ENCODE peak calls at places on chromosomes 13 and 19, in seven cellular contexts. R, P, D, B, X, S and T are unnamed samples.

GRCh38 chr19:5017235-5017634 is 48.3 kb downstream of the KDM4B start:
- DNase-seq in P (no peak), X (no peak), R (no peak), D (no peak), S (no peak), B (no peak), T (no peak)

GRCh38 chr13:75222031-75222430 is 259.9 kb downstream of the TBC1D4 start:
- DNase-seq in D (no peak), B (no peak), S (no peak), X (no peak), R (no peak), P (no peak), T (no peak)

GRCh38 chr13:44786724-44787123 is 202.5 kb downstream of the NUFIP1 start:
- DNase-seq in X (no peak), R (no peak), S (no peak), B (no peak), D (no peak), P (no peak), T (no peak)

GRCh38 chr19:15562861-15563260 is 52.2 kb upstream of the CYP4F8 start:
- DNase-seq in S (no peak), R (peak), D (no peak), B (no peak), X (no peak), P (no peak), T (no peak)

GRCh38 chr13:99322297-99323103 is 15.3 kb upstream of the GPR183 start:
- DNase-seq in D (no peak), P (no peak), R (no peak), X (no peak), S (no peak), B (no peak), T (no peak)

GRCh38 chr13:44030615-44031014 is 150.9 kb downstream of the LACC1 start:
- DNase-seq in X (no peak), R (no peak), S (no peak), B (no peak), D (no peak), P (no peak), T (no peak)

GRCh38 chr19:50263176-50263575 is 59.8 kb downstream of the MYH14 start:
- DNase-seq in X (no peak), S (no peak), B (no peak), R (no peak), D (no peak), P (no peak), T (no peak)

GRCh38 chr19:6828306-6828697 is 55.8 kb downstream of the VAV1 start:
- DNase-seq in P (no peak), D (no peak), B (no peak), X (no peak), S (no peak), R (no peak), T (no peak)

GRCh38 chr13:95588721-95589120 is 36.2 kb downstream of the CLDN10 start:
- DNase-seq in B (no peak), D (no peak), P (no peak), R (no peak), S (no peak), X (no peak), T (no peak)

GRCh38 chr13:40194204-40194806 is 472.1 kb downstream of the FOXO1 start:
- DNase-seq in B (peak), X (no peak), P (no peak), R (no peak), S (no peak), D (no peak), T (no peak)

GRCh38 chr13:79051472-79051871 is 354.6 kb downstream of the RBM26 start:
- DNase-seq in S (no peak), X (no peak), B (no peak), R (no peak), D (no peak), P (no peak), T (no peak)

GRCh38 chr19:19342086-19343015 is 21.7 kb downstream of the MAU2 start:
- DNase-seq in B (peak), S (no peak), D (no peak), R (peak), P (peak), X (peak), T (no peak)

GRCh38 chr13:26962671-26963070 is 202.1 kb upstream of the GPR12 start:
- DNase-seq in D (no peak), S (no peak), R (no peak), B (no peak), X (no peak), P (no peak), T (no peak)

GRCh38 chr19:7925171-7925837 is 631 bp downstream of the CTXN1 start:
- DNase-seq in D (no peak), X (peak), S (peak), R (peak), B (no peak), P (peak), T (no peak)

GRCh38 chr13:89920461-89920860 is 1427.0 kb upstream of the MIR17HG start:
- DNase-seq in D (no peak), B (no peak), X (no peak), S (no peak), R (no peak), P (no peak), T (no peak)

GRCh38 chr19:11578342-11579142 is 1.1 kb upstream of the ACP5 start:
- DNase-seq in D (no peak), R (peak), S (peak), P (peak), B (peak), X (peak), T (no peak)

GRCh38 chr19:28643284-28643683 is 569.7 kb downstream of the UQCRFS1 start:
- DNase-seq in S (no peak), X (no peak), R (no peak), D (no peak), B (no peak), P (no peak), T (no peak)

GRCh38 chr13:30529085-30529815 is 63.5 kb upstream of the HMGB1 start:
- DNase-seq in D (no peak), X (no peak), S (no peak), P (no peak), R (no peak), B (no peak), T (no peak)

GRCh38 chr13:99312493-99312883 is 5.3 kb upstream of the GPR183 start:
- DNase-seq in S (no peak), B (peak), D (peak), P (peak), X (no peak), R (peak), T (peak)

GRCh38 chr19:6421075-6422014 is 3.3 kb downstream of the KHSRP start:
- DNase-seq in P (no peak), X (no peak), D (no peak), S (no peak), B (no peak), R (no peak), T (no peak)

GRCh38 chr13:95030948-95031347 is 270.3 kb downstream of the ABCC4 start:
- DNase-seq in B (no peak), P (no peak), R (no peak), X (no peak), S (no peak), D (no peak), T (no peak)

GRCh38 chr19:57088125-57088524 is 31.7 kb upstream of the USP29 start:
- DNase-seq in R (no peak), P (no peak), X (no peak), S (no peak), B (no peak), D (no peak), T (no peak)

GRCh38 chr13:114111577-114111976 is 20.8 kb downstream of the RASA3 start:
- DNase-seq in D (peak), R (no peak), S (peak), X (peak), B (no peak), P (no peak), T (no peak)

GRCh38 chr19:44604241-44604640 is 9.1 kb upstream of the IGSF23 start:
- DNase-seq in R (no peak), B (no peak), P (no peak), S (no peak), X (no peak), D (no peak), T (no peak)

GRCh38 chr13:97212540-97213146 is 9.5 kb upstream of the MBNL2 start:
- DNase-seq in X (no peak), D (no peak), R (peak), P (no peak), S (no peak), B (no peak), T (no peak)

GRCh38 chr19:34350161-34350561 is 14.8 kb upstream of the GPI start:
- DNase-seq in D (no peak), P (peak), B (no peak), X (no peak), R (no peak), S (no peak), T (no peak)

GRCh38 chr19:38849147-38849745 is 540 bp downstream of the HNRNPL start:
- DNase-seq in B (peak), D (peak), S (peak), R (peak), P (peak), X (peak), T (peak)
- TF ChIP-seq POLR2A in B (no peak), D (no peak), S (no peak), R (no peak), P (no peak), X (no peak), T (no peak)

DNA sequence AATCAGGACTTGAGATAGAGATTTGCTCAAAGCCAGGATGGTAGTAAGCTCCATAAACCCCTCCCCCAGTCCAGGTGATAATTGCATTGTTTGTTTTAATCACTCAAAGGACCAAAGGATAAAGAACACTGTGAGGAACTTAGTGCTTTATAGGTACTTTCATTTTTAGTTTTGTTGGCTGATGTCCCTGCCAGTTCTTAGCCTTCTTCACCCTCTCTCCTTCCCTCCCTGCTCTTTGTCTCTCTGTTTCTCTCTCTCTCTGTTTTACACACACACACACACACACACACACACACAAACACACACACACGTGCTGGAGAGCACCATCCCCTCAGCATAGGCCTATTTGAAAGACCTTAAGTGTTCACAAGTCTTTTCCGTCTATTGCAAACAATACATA is 5.2 kb downstream of the FRY start:
- DNase-seq in P (no peak), D (no peak), X (no peak), R (no peak), B (no peak), S (no peak), T (no peak)
- H3K4me3 ChIP-seq in P (no peak), D (no peak), X (peak), R (no peak), B (no peak), S (no peak), T (no peak)

GRCh38 chr13:41847216-41847615 is 113.7 kb downstream of the VWA8 start:
- DNase-seq in R (no peak), P (no peak), B (no peak), D (no peak), X (no peak), S (no peak), T (no peak)

GRCh38 chr13:41848435-41849255 is 112.3 kb downstream of the VWA8 start:
- DNase-seq in B (no peak), R (no peak), D (no peak), S (no peak), X (no peak), P (no peak), T (no peak)
- TF ChIP-seq CTCF in B (peak), R (no peak), D (no peak), S (no peak), X (peak), P (no peak), T (no peak)

GRCh38 chr19:54262066-54262465 is 5.0 kb upstream of the LILRB5 start:
- DNase-seq in X (peak), P (no peak), D (no peak), S (no peak), B (no peak), R (no peak), T (peak)
- TF ChIP-seq POLR2A in X (no peak), P (no peak), D (no peak), S (no peak), B (no peak), R (no peak), T (no peak)

GRCh38 chr19:12720296-12720695 is 3.4 kb downstream of the TNPO2 start:
- DNase-seq in S (no peak), D (no peak), B (no peak), R (no peak), P (no peak), X (no peak), T (no peak)
- H3K4me3 ChIP-seq in S (peak), D (peak), B (peak), R (peak), P (peak), X (no peak), T (no peak)

DNA sequence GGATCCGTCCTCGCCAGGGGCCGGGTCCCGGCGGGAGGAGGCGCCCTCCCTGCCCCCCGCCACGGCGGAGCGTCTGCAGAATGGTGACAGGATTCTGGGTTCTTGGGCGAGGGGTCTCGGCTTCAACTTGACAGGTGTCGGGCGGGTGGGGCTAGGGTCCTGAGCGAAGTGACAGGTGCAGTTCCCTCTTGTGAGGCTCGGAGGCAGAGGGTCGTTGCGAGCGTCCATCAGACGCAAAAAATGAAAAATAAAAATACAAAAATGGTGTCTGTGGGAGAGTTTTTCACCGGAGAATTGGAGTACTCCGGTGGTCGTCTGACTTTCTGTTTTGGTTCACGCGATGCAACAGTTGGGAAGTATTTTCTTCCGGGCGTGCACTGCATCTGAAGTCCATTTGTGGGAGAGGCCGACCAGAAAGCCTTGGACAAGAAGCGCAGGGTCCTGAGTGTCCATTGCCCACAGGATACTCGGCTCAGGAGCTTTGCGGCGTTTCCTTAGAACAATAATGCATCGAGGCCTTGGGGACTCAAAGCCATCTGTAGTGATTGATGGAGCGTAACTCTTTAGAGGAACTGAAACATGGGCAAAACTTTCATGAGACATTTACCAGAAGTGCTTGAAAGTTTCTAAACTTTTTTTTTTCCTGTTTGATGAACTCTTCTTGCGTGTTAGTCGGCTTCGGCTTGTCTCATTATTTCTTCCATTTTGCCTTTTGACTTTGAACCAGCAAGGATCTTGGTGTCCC is 753 bp downstream of the RB1 start:
- DNase-seq in X (peak), P (peak), D (no peak), S (peak), B (peak), R (peak), T (no peak)
- TF ChIP-seq CTCF in X (no peak), P (no peak), D (no peak), S (no peak), B (no peak), R (no peak), T (no peak)

GRCh38 chr19:1245884-1246816 is 2.2 kb upstream of the MIDN start:
- DNase-seq in S (peak), R (peak), D (no peak), X (peak), B (peak), P (peak), T (no peak)
- TF ChIP-seq POLR2A in S (no peak), R (no peak), D (no peak), X (peak), B (no peak), P (peak), T (no peak)

DNA sequence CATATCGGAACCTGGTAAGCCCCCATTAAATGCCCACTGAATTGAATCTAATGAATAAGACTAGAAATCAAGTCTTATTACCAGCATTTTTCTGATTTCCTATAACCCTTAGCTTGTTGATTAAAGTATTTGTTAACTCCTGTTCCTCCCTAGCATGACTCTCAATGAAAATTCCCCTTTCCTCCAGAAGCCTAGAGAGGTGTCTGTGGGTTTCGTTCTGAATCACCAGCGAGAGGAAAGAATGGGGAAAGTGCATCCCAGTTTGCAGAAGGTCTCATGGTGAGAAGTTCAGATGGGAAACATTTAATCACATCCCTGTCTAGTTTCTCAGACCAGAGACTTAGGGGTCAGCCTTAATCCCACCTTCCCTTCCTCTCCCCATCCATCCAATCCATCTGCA is 26.9 kb downstream of the POU2F2 start:
- DNase-seq in D (no peak), R (no peak), S (no peak), X (no peak), B (no peak), P (no peak), T (no peak)
- H3K4me3 ChIP-seq in D (no peak), R (no peak), S (no peak), X (no peak), B (no peak), P (no peak), T (no peak)

DNA sequence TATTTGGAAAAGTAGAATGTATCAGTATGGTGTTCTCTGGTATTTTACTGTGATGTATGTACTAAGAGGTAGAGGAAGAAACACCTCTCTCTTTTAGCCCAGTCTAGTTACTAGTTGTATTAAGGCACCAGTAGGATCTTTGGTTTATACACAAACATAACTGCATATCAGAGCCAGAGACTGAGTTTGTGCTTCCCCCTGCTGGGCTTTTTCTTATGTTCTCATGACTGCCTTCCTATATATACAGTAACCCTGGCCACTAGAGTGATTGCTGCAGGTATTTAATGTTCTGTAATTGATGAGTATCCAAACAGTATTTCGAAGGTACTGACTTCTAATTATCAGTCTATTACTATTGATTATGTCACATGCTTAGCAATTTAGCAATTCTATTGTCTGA is 202.5 kb upstream of the KLHL1 start:
- DNase-seq in P (no peak), D (no peak), X (no peak), R (peak), S (no peak), B (no peak), T (no peak)
- TF ChIP-seq CTCF in P (no peak), D (no peak), X (no peak), R (no peak), S (no peak), B (peak), T (no peak)

GRCh38 chr13:110137677-110138008 is 169.3 kb downstream of the COL4A1 start:
- DNase-seq in R (peak), P (no peak), X (peak), B (peak), D (no peak), S (no peak), T (peak)

GRCh38 chr13:110138700-110139036 is 168.3 kb downstream of the COL4A1 start:
- DNase-seq in D (no peak), R (no peak), P (no peak), S (no peak), X (no peak), B (no peak), T (no peak)

GRCh38 chr13:110136660-110137585 is 170.0 kb downstream of the COL4A1 start:
- DNase-seq in R (no peak), B (peak), X (no peak), S (no peak), P (no peak), D (no peak), T (no peak)

GRCh38 chr13:110140099-110140498 is 166.9 kb downstream of the COL4A1 start:
- DNase-seq in R (no peak), S (no peak), P (no peak), B (no peak), X (no peak), D (no peak), T (no peak)

GRCh38 chr13:110138009-110138699 is 168.8 kb downstream of the COL4A1 start:
- DNase-seq in R (peak), P (peak), D (no peak), X (peak), B (peak), S (peak), T (peak)
- TF ChIP-seq POLR2A in R (no peak), P (no peak), D (no peak), X (peak), B (no peak), S (no peak), T (no peak)